ENCODE peak calls at places on chromosomes 7 and 10, in seven cellular contexts. B is HCT116, U is astrocyte, D is foreskin keratinocyte, Q is Peyer's patch, S is body of pancreas, G is aorta. V is an unnamed sample.

GRCh38 chr7:93861325-93861949 is 29.1 kb downstream of the TFPI2 start:
- DNase-seq in B (no peak), U (no peak), D (no peak), Q (no peak), S (no peak), G (no peak), V (no peak)

GRCh38 chr7:25009271-25009670 is 29.3 kb upstream of the OSBPL3 start:
- DNase-seq in B (no peak), U (peak; percentile 98), D (peak; percentile 81), Q (no peak), S (no peak), G (no peak), V (no peak)

GRCh38 chr10:30185916-30186315 is 126.5 kb upstream of the JCAD start:
- DNase-seq in B (no peak), U (peak; percentile 96), D (peak; percentile 76), Q (no peak), S (no peak), G (no peak), V (no peak)

GRCh38 chr7:71424166-71424803 is 292.3 kb downstream of the GALNT17 start:
- DNase-seq in B (no peak), U (peak; percentile 26), D (no peak), Q (no peak), S (no peak), G (no peak), V (no peak)

GRCh38 chr10:133115981-133116380 is 28.3 kb downstream of the ADGRA1 start:
- DNase-seq in B (no peak), U (no peak), D (no peak), Q (no peak), S (no peak), G (no peak), V (no peak)

GRCh38 chr7:158606671-158607424 is 19.2 kb upstream of the PTPRN2 start:
- DNase-seq in B (no peak), U (no peak), D (no peak), Q (no peak), S (no peak), G (no peak), V (peak; percentile 17)

GRCh38 chr10:78408671-78409472 is 375.2 kb downstream of the RPS24 start:
- DNase-seq in B (no peak), U (peak; percentile 66), D (no peak), Q (no peak), S (peak; percentile 94), G (peak; percentile 91), V (peak; percentile 87)

GRCh38 chr7:99000904-99001442 is 122.6 kb downstream of the TRRAP start:
- DNase-seq in B (no peak), U (peak; percentile 10), D (no peak), Q (no peak), S (no peak), G (peak; percentile 18), V (peak; percentile 41)

GRCh38 chr7:106979551-106980357 is 64.8 kb upstream of the PRKAR2B start:
- DNase-seq in B (no peak), U (no peak), D (no peak), Q (no peak), S (no peak), G (no peak), V (peak; percentile 25)

GRCh38 chr10:28302012-28302667 is 724 bp downstream of the MPP7 start:
- DNase-seq in B (no peak), U (no peak), D (peak; percentile 35), Q (no peak), S (peak; percentile 19), G (peak; percentile 73), V (no peak)

GRCh38 chr7:43721193-43721806 is 8.0 kb downstream of the COA1 start:
- DNase-seq in B (no peak), U (peak; percentile 31), D (peak; percentile 34), Q (no peak), S (no peak), G (no peak), V (no peak)

GRCh38 chr10:60975716-60976115 is 31.7 kb upstream of the RHOBTB1 start:
- DNase-seq in B (no peak), U (no peak), D (no peak), Q (no peak), S (no peak), G (no peak), V (no peak)

GRCh38 chr10:27529010-27529783 is 25.1 kb downstream of the RAB18 start:
- DNase-seq in B (no peak), U (no peak), D (no peak), Q (no peak), S (no peak), G (no peak), V (no peak)

GRCh38 chr10:17213646-17214349 is 12.3 kb upstream of the TRDMT1 start:
- DNase-seq in B (no peak), U (peak; percentile 71), D (peak; percentile 66), Q (no peak), S (no peak), G (no peak), V (no peak)

GRCh38 chr7:40213856-40214255 is 79.1 kb downstream of the SUGCT start:
- DNase-seq in B (no peak), U (peak; percentile 86), D (no peak), Q (no peak), S (no peak), G (no peak), V (no peak)

GRCh38 chr7:155653773-155654172 is 9.3 kb downstream of the RBM33 start:
- DNase-seq in B (no peak), U (no peak), D (peak; percentile 54), Q (no peak), S (no peak), G (no peak), V (peak; percentile 30)

GRCh38 chr7:130733866-130734524 is at the start of gene KLF14:
- DNase-seq in B (peak; percentile 10), U (no peak), D (no peak), Q (peak; percentile 20), S (peak; percentile 31), G (no peak), V (peak; percentile 75)

GRCh38 chr7:87038993-87039716 is 20.3 kb downstream of the ELAPOR2 start:
- DNase-seq in B (no peak), U (no peak), D (no peak), Q (no peak), S (no peak), G (no peak), V (no peak)

GRCh38 chr7:17147409-17147808 is 151.0 kb upstream of the AHR start:
- DNase-seq in B (no peak), U (no peak), D (no peak), Q (no peak), S (no peak), G (no peak), V (no peak)

GRCh38 chr7:74015670-74016069 is 12.3 kb upstream of the ELN start:
- DNase-seq in B (no peak), U (no peak), D (no peak), Q (no peak), S (no peak), G (no peak), V (no peak)

GRCh38 chr10:118045842-118046490 is 775 bp downstream of the RAB11FIP2 start:
- DNase-seq in B (peak; percentile 12), U (peak; percentile 35), D (peak; percentile 61), Q (peak; percentile 30), S (peak; percentile 22), G (peak; percentile 67), V (peak; percentile 56)

GRCh38 chr7:4361774-4362173 is 320.3 kb upstream of the FOXK1 start:
- DNase-seq in B (no peak), U (no peak), D (no peak), Q (no peak), S (no peak), G (no peak), V (no peak)

GRCh38 chr7:107972986-107973385 is 30.0 kb downstream of the LAMB1 start:
- DNase-seq in B (no peak), U (no peak), D (peak; percentile 90), Q (no peak), S (no peak), G (no peak), V (no peak)

GRCh38 chr10:110058215-110058614 is 50.4 kb downstream of the ADD3 start:
- DNase-seq in B (no peak), U (no peak), D (no peak), Q (no peak), S (no peak), G (no peak), V (no peak)
- H3K4me1 ChIP-seq in B (no peaks in the 10 kb centered on the region), U (peaks cover 17% of the 10 kb centered on the region), D (peaks cover 6% of the 10 kb centered on the region), Q (peaks cover 8% of the 10 kb centered on the region), S (peaks cover 19% of the 10 kb centered on the region), G (peaks cover 9% of the 10 kb centered on the region), V (no peaks in the 10 kb centered on the region)

DNA sequence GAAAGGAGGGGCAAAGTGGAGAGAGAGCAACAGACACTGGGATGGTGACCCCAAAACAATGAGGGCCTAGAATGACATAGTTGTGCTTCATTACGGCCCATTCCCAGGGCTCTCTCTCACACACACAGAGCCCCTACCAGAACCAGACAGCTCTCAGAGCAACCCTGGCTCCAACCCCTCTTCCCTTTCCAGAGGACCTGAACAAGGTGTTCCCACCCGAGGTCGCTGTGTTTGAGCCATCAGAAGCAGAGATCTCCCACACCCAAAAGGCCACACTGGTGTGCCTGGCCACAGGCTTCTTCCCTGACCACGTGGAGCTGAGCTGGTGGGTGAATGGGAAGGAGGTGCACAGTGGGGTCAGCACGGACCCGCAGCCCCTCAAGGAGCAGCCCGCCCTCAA is 20.7 kb downstream of the PRSS2 start:
- DNase-seq in B (no peak), U (no peak), D (no peak), Q (no peak), S (no peak), G (no peak), V (no peak)
- H3K27ac ChIP-seq in B (no peak overlapping the region), U (no peak overlapping the region), D (no peak overlapping the region), Q (no peak overlapping the region), S (no peak overlapping the region), G (no peak overlapping the region), V (no peak overlapping the region)

GRCh38 chr7:33873981-33874750 is 31.2 kb upstream of the BMPER start:
- DNase-seq in B (no peak), U (peak; percentile 80), D (peak; percentile 87), Q (no peak), S (no peak), G (no peak), V (no peak)
- H3K4me1 ChIP-seq in B (peaks cover 10% of the 10 kb centered on the region), U (peaks cover 24% of the 10 kb centered on the region), D (peaks cover 18% of the 10 kb centered on the region), Q (no peaks in the 10 kb centered on the region), S (no peaks in the 10 kb centered on the region), G (peaks cover 1% of the 10 kb centered on the region), V (peaks cover 6% of the 10 kb centered on the region)

GRCh38 chr7:134910214-134910890 is 76.0 kb upstream of the AGBL3 start:
- DNase-seq in B (no peak), U (no peak), D (no peak), Q (no peak), S (peak; percentile 28), G (no peak), V (no peak)

GRCh38 chr7:134908289-134908688 is 78.0 kb upstream of the AGBL3 start:
- DNase-seq in B (no peak), U (peak; percentile 68), D (peak; percentile 68), Q (no peak), S (no peak), G (no peak), V (no peak)

GRCh38 chr7:134905375-134905774 is 80.9 kb upstream of the AGBL3 start:
- DNase-seq in B (no peak), U (peak; percentile 94), D (no peak), Q (no peak), S (peak; percentile 23), G (peak; percentile 80), V (peak; percentile 39)

GRCh38 chr7:134907639-134908038 is 78.7 kb upstream of the AGBL3 start:
- DNase-seq in B (no peak), U (peak; percentile 79), D (no peak), Q (no peak), S (no peak), G (no peak), V (no peak)

DNA sequence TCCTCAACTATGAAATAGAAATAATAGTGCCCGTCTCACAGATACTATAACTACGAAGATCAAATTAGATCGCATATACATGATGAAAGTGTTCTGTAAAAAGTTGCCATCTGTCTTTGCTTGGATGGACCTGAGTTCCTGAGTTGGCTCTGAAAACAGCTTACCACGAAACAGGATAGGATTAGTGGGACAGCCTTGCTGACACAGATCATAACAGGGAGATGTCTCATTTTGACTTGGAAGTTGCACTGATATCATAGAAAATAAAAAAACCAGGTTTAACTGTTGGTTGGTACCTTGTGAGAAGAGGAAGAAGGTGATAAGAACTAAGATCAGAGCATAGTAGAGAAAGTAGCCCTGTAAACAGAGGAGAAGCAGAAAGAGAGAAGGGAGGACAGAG is 79.3 kb upstream of the AGBL3 start:
- DNase-seq in B (no peak), U (no peak), D (no peak), Q (no peak), S (no peak), G (no peak), V (no peak)
- H3K27ac ChIP-seq in B (no peak overlapping the region), U (peak overlapping the region; percentile 34), D (no peak overlapping the region), Q (peak overlapping the region; percentile 49), S (no peak overlapping the region), G (peak overlapping the region; percentile 89), V (no peak overlapping the region)

V was measured in adrenal gland.